ENCODE peak calls at places on chromosomes 1 and 21, in five cellular contexts. One of them, this sample, is unnamed.

GRCh38 chr21:26881504-26882228 is 36.5 kb upstream of the ADAMTS1 start:
- DNase-seq in stimulated activated CD8-positive, alpha-beta memory T cell treated with anti-CD3 and anti-CD28 coated beads, Interleukin-4, amount 100 ng/mL, for 48 hours: no peak
- DNase-seq in ELR: peak
- DNase-seq in GM12892: no peak
- DNase-seq in GDM1: no peak
- DNase-seq in this sample: no peak

GRCh38 chr21:42644223-42645208 is 8.9 kb upstream of the PDE9A start:
- DNase-seq in GDM1: no peak
- DNase-seq in GM12892: no peak
- DNase-seq in stimulated activated CD8-positive, alpha-beta memory T cell treated with anti-CD3 and anti-CD28 coated beads, Interleukin-4, amount 100 ng/mL, for 48 hours: no peak
- DNase-seq in ELR: peak
- DNase-seq in this sample: no peak

GRCh38 chr1:18190598-18190997 is 83.0 kb downstream of the IGSF21 start:
- DNase-seq in GDM1: no peak
- DNase-seq in stimulated activated CD8-positive, alpha-beta memory T cell treated with anti-CD3 and anti-CD28 coated beads, Interleukin-4, amount 100 ng/mL, for 48 hours: no peak
- DNase-seq in GM12892: no peak
- DNase-seq in ELR: no peak
- DNase-seq in this sample: no peak

GRCh38 chr1:6805004-6805416 is 19.8 kb downstream of the CAMTA1 start:
- DNase-seq in GDM1: no peak
- DNase-seq in ELR: peak
- DNase-seq in GM12892: no peak
- DNase-seq in stimulated activated CD8-positive, alpha-beta memory T cell treated with anti-CD3 and anti-CD28 coated beads, Interleukin-4, amount 100 ng/mL, for 48 hours: no peak
- DNase-seq in this sample: no peak

GRCh38 chr21:25515484-25516405 is 91.5 kb downstream of the MRPL39 start:
- DNase-seq in GM12892: no peak
- DNase-seq in GDM1: no peak
- DNase-seq in ELR: peak
- DNase-seq in stimulated activated CD8-positive, alpha-beta memory T cell treated with anti-CD3 and anti-CD28 coated beads, Interleukin-4, amount 100 ng/mL, for 48 hours: no peak
- DNase-seq in this sample: no peak

GRCh38 chr1:208533746-208534603 is 289.8 kb upstream of the PLXNA2 start:
- DNase-seq in stimulated activated CD8-positive, alpha-beta memory T cell treated with anti-CD3 and anti-CD28 coated beads, Interleukin-4, amount 100 ng/mL, for 48 hours: no peak
- DNase-seq in GDM1: no peak
- DNase-seq in GM12892: no peak
- DNase-seq in ELR: no peak
- DNase-seq in this sample: peak

GRCh38 chr1:41861509-41862410 is 57.0 kb downstream of the HIVEP3 start:
- DNase-seq in GM12892: no peak
- DNase-seq in stimulated activated CD8-positive, alpha-beta memory T cell treated with anti-CD3 and anti-CD28 coated beads, Interleukin-4, amount 100 ng/mL, for 48 hours: no peak
- DNase-seq in ELR: peak
- DNase-seq in GDM1: no peak
- DNase-seq in this sample: peak

GRCh38 chr1:245541389-245541788 is 386.6 kb downstream of the KIF26B start:
- DNase-seq in ELR: no peak
- DNase-seq in stimulated activated CD8-positive, alpha-beta memory T cell treated with anti-CD3 and anti-CD28 coated beads, Interleukin-4, amount 100 ng/mL, for 48 hours: no peak
- DNase-seq in GM12892: no peak
- DNase-seq in GDM1: no peak
- DNase-seq in this sample: no peak

GRCh38 chr21:29873908-29874307 is 65.9 kb downstream of the GRIK1 start:
- DNase-seq in ELR: no peak
- DNase-seq in GM12892: no peak
- DNase-seq in GDM1: no peak
- DNase-seq in stimulated activated CD8-positive, alpha-beta memory T cell treated with anti-CD3 and anti-CD28 coated beads, Interleukin-4, amount 100 ng/mL, for 48 hours: no peak
- DNase-seq in this sample: no peak

GRCh38 chr1:231093158-231093922 is 53.3 kb upstream of the FAM89A start:
- DNase-seq in ELR: no peak
- DNase-seq in stimulated activated CD8-positive, alpha-beta memory T cell treated with anti-CD3 and anti-CD28 coated beads, Interleukin-4, amount 100 ng/mL, for 48 hours: no peak
- DNase-seq in GDM1: no peak
- DNase-seq in GM12892: no peak
- DNase-seq in this sample: peak

This sample was measured in cerebellum.